ENCODE peak calls at places on chromosome 13, in four cellular contexts. E, Q, O and X are unnamed samples.

GRCh38 chr13:22214184-22214583 is 543.3 kb downstream of the FGF9 start:
- DNase-seq in O (no peak), E (no peak), Q (no peak), X (no peak)

GRCh38 chr13:114269281-114269770 is 12.1 kb upstream of the UPF3A start:
- DNase-seq in O (no peak), E (no peak), Q (no peak), X (no peak)

GRCh38 chr13:50732712-50733111 is 110.8 kb downstream of the DLEU7 start:
- DNase-seq in E (no peak), Q (no peak), O (no peak), X (no peak)

GRCh38 chr13:44904982-44905381 is 84.3 kb downstream of the NUFIP1 start:
- DNase-seq in E (no peak), Q (no peak), O (no peak), X (no peak)

GRCh38 chr13:30463820-30464495 is 1.8 kb downstream of the HMGB1 start:
- DNase-seq in E (no peak), O (peak; percentile 71), Q (peak; percentile 79), X (no peak)

GRCh38 chr13:105272660-105273631 is 1262.5 kb downstream of the EFNB2 start:
- DNase-seq in O (no peak), Q (no peak), E (peak; percentile 7), X (no peak)

GRCh38 chr13:26168835-26169234 is 53.3 kb downstream of the RNF6 start:
- DNase-seq in E (no peak), Q (no peak), O (no peak), X (no peak)

GRCh38 chr13:30734434-30734833 is 909 bp upstream of the ALOX5AP start:
- DNase-seq in O (no peak), E (no peak), Q (no peak), X (no peak)

GRCh38 chr13:30108913-30109237 is 198.5 kb downstream of the KATNAL1 start:
- DNase-seq in Q (no peak), O (peak; percentile 82), E (no peak), X (no peak)

GRCh38 chr13:62038214-62038613 is 622.6 kb upstream of the PCDH20 start:
- DNase-seq in O (no peak), Q (no peak), E (no peak), X (no peak)

GRCh38 chr13:26538363-26539317 is 18.8 kb upstream of the WASF3 start:
- DNase-seq in Q (no peak), O (no peak), E (no peak), X (no peak)

GRCh38 chr13:26914624-26915023 is 154.0 kb upstream of the GPR12 start:
- DNase-seq in Q (no peak), O (no peak), E (no peak), X (no peak)

GRCh38 chr13:46051958-46052313 is 610 bp downstream of the ZC3H13 start:
- DNase-seq in Q (no peak), O (no peak), E (no peak), X (no peak)

GRCh38 chr13:61255035-61255796 is 160.4 kb downstream of the PCDH20 start:
- DNase-seq in E (peak; percentile 35), O (no peak), Q (peak; percentile 1), X (no peak)

GRCh38 chr13:111914241-111915103 is 152.5 kb upstream of the SOX1 start:
- DNase-seq in E (no peak), Q (no peak), O (no peak), X (no peak)

GRCh38 chr13:47334173-47334572 is 437.3 kb upstream of the HTR2A start:
- DNase-seq in O (no peak), Q (no peak), E (no peak), X (no peak)

GRCh38 chr13:78610381-78610883 is 7.1 kb upstream of the POU4F1 start:
- DNase-seq in O (no peak), E (no peak), Q (no peak), X (no peak)

GRCh38 chr13:93922063-93922462 is 557.4 kb downstream of the DCT start:
- DNase-seq in E (no peak), O (no peak), Q (no peak), X (no peak)

GRCh38 chr13:29428310-29428991 is 167.0 kb downstream of the SLC7A1 start:
- DNase-seq in E (peak; percentile 71), O (no peak), Q (no peak), X (no peak)

GRCh38 chr13:90420683-90421082 is 926.8 kb upstream of the MIR17HG start:
- DNase-seq in Q (no peak), O (no peak), E (no peak), X (no peak)
- TF ChIP-seq CTCF in Q (peak; percentile 30), O (no peak), E (no peak), X (no peak)

GRCh38 chr13:99465454-99465853 is 35.8 kb upstream of the TM9SF2 start:
- DNase-seq in E (no peak), Q (no peak), O (no peak), X (no peak)
- TF ChIP-seq CTCF in E (no peak), Q (no peak), O (no peak), X (no peak)

GRCh38 chr13:39406688-39407087 is 196.3 kb downstream of the LHFPL6 start:
- DNase-seq in O (no peak), E (no peak), Q (peak; percentile 14), X (no peak)
- TF ChIP-seq CTCF in O (no peak), E (peak; percentile 28), Q (peak; percentile 44), X (no peak)

DNA sequence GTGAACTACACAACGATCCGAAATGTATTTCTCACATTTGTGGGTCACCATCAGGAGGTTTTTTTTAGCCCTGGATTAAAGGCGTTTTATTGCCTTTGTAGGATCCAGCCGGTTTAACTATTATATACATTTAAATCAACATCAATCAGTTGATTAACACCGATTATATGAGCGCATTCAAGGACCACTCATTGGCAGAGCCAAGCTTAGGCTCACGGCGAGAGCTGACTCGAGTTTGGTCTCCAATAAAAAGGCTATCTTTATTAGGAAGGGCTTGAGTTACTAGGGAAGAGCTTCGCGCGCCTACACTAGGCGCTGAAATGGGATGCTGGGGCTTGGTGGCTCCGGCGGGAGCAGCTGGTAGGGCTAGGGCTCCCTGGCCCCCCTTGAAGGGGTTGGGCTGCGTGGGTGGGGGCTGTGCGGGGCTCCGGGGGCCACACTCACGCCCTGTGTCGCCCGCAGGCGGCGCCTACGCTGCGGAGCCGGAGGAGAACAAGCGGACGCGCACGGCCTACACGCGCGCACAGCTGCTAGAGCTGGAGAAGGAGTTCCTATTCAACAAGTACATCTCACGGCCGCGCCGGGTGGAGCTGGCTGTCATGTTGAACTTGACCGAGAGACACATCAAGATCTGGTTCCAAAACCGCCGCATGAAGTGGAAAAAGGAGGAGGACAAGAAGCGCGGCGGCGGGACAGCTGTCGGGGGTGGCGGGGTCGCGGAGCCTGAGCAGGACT is 4.2 kb downstream of the PDX1 start:
- DNase-seq in O (no peak), Q (no peak), E (peak; percentile 62), X (no peak)
- TF ChIP-seq CTCF in O (no peak), Q (no peak), E (peak; percentile 10), X (no peak)

GRCh38 chr13:23436680-23437079 is 3.2 kb upstream of the SACS start:
- DNase-seq in E (no peak), O (no peak), Q (no peak), X (no peak)
- TF ChIP-seq CTCF in E (no peak), O (no peak), Q (no peak), X (no peak)

GRCh38 chr13:110392510-110393233 is 85.6 kb downstream of the COL4A2 start:
- DNase-seq in E (no peak), Q (no peak), O (no peak), X (no peak)

GRCh38 chr13:110394371-110394841 is 87.3 kb downstream of the COL4A2 start:
- DNase-seq in Q (no peak), E (no peak), O (no peak), X (no peak)

GRCh38 chr13:110391273-110391672 is 84.2 kb downstream of the COL4A2 start:
- DNase-seq in O (no peak), E (no peak), Q (no peak), X (no peak)

GRCh38 chr13:110396476-110396875 is 89.4 kb downstream of the COL4A2 start:
- DNase-seq in E (no peak), O (no peak), Q (no peak), X (no peak)

GRCh38 chr13:110393761-110394160 is 86.7 kb downstream of the COL4A2 start:
- DNase-seq in E (no peak), Q (no peak), O (no peak), X (no peak)
- TF ChIP-seq CTCF in E (no peak), Q (no peak), O (no peak), X (no peak)